ENCODE peak calls at places on chromosomes 16 and 17, in ten cellular contexts. M is CD4-positive, CD25-positive, alpha-beta regulatory T cell; L is fibroblast of the conjunctiva; E is T-helper 17 cell; A is astrocyte of the spinal cord; Q is stimulated activated CD4-positive, alpha-beta T cell treated with anti-CD3 and anti-CD28 coated beads, Interleukin-2, amount 100 ng/mL, for 24 hours; U is HuH-7.5; X is stomach; P is NCI-H460; J is CD8-positive, alpha-beta T cell. W is an unnamed sample.

GRCh38 chr17:8502100-8502499 is 66.4 kb downstream of the NDEL1 start:
- DNase-seq in M (no peak), L (no peak), E (no peak), A (no peak), Q (no peak), U (no peak), X (no peak), P (no peak), J (no peak), W (no peak)

GRCh38 chr17:59406808-59407381 is 75.4 kb downstream of the YPEL2 start:
- DNase-seq in M (no peak), L (peak), E (no peak), A (peak), Q (no peak), U (no peak), X (no peak), P (no peak), J (no peak), W (no peak)

GRCh38 chr16:19382887-19383816 is 34.5 kb upstream of the TMC5 start:
- DNase-seq in M (no peak), L (no peak), E (no peak), A (no peak), Q (no peak), U (no peak), X (peak), P (no peak), J (no peak), W (no peak)

GRCh38 chr17:3879181-3879580 is 13.7 kb downstream of the CAMKK1 start:
- DNase-seq in M (no peak), L (no peak), E (no peak), A (peak), Q (no peak), U (no peak), X (no peak), P (no peak), J (no peak), W (no peak)

GRCh38 chr16:64657316-64658011 is 464.4 kb downstream of the CDH11 start:
- DNase-seq in M (no peak), L (no peak), E (no peak), A (peak), Q (no peak), U (no peak), X (no peak), P (no peak), J (no peak), W (no peak)

GRCh38 chr16:54526916-54527315 is 240.3 kb upstream of the IRX3 start:
- DNase-seq in M (no peak), L (no peak), E (no peak), A (no peak), Q (no peak), U (no peak), X (no peak), P (no peak), J (no peak), W (no peak)

GRCh38 chr17:44326867-44327444 is 2.3 kb upstream of the SLC25A39 start:
- DNase-seq in M (peak), L (peak), E (peak), A (peak), Q (peak), U (peak), X (peak), P (peak), J (peak), W (peak)

GRCh38 chr16:14419817-14420216 is 210.2 kb downstream of the PARN start:
- DNase-seq in M (no peak), L (no peak), E (no peak), A (no peak), Q (no peak), U (no peak), X (no peak), P (no peak), J (no peak), W (no peak)

GRCh38 chr17:19978206-19978802 is 676 bp upstream of the AKAP10 start:
- DNase-seq in M (peak), L (no peak), E (peak), A (no peak), Q (peak), U (no peak), X (no peak), P (no peak), J (no peak), W (no peak)

GRCh38 chr17:61805399-61805798 is 57.9 kb downstream of the BRIP1 start:
- DNase-seq in M (no peak), L (no peak), E (no peak), A (peak), Q (no peak), U (no peak), X (no peak), P (no peak), J (no peak), W (no peak)

GRCh38 chr16:58264961-58265479 is 29.8 kb downstream of the PRSS54 start:
- DNase-seq in M (peak), L (peak), E (no peak), A (peak), Q (peak), U (no peak), X (no peak), P (peak), J (no peak), W (no peak)

GRCh38 chr16:77306050-77306616 is 106.9 kb downstream of the SYCE1L start:
- DNase-seq in M (no peak), L (no peak), E (no peak), A (peak), Q (no peak), U (no peak), X (no peak), P (no peak), J (no peak), W (no peak)

GRCh38 chr17:83053021-83053778 is 26.2 kb upstream of the METRNL start:
- DNase-seq in M (no peak), L (no peak), E (no peak), A (no peak), Q (no peak), U (no peak), X (peak), P (no peak), J (no peak), W (no peak)

GRCh38 chr16:84788968-84789371 is 30.8 kb upstream of the CRISPLD2 start:
- DNase-seq in M (no peak), L (peak), E (no peak), A (no peak), Q (no peak), U (no peak), X (no peak), P (no peak), J (no peak), W (no peak)

GRCh38 chr16:59993101-59993500 is 1259.0 kb upstream of the GOT2 start:
- DNase-seq in M (no peak), L (no peak), E (no peak), A (no peak), Q (no peak), U (no peak), X (peak), P (no peak), J (no peak), W (no peak)

GRCh38 chr17:15263206-15263579 is 1.9 kb downstream of the PMP22 start:
- DNase-seq in M (no peak), L (peak), E (no peak), A (peak), Q (no peak), U (peak), X (peak), P (peak), J (no peak), W (no peak)

GRCh38 chr17:44108440-44109311 is 14.8 kb downstream of the HDAC5 start:
- DNase-seq in M (no peak), L (peak), E (no peak), A (peak), Q (no peak), U (peak), X (peak), P (peak), J (no peak), W (no peak)

GRCh38 chr16:727291-727977 is 528 bp downstream of the HAGHL start:
- DNase-seq in M (peak), L (no peak), E (no peak), A (no peak), Q (no peak), U (no peak), X (no peak), P (no peak), J (no peak), W (no peak)

GRCh38 chr16:23496826-23497542 is 13.3 kb downstream of the GGA2 start:
- DNase-seq in M (peak), L (no peak), E (no peak), A (no peak), Q (no peak), U (no peak), X (no peak), P (no peak), J (no peak), W (no peak)

GRCh38 chr17:42797067-42798007 is 1.2 kb downstream of the COA3 start:
- DNase-seq in M (no peak), L (no peak), E (no peak), A (no peak), Q (no peak), U (no peak), X (peak), P (no peak), J (no peak), W (no peak)

GRCh38 chr17:2755941-2756724 is 6.7 kb upstream of the CCDC92B start:
- DNase-seq in M (no peak), L (no peak), E (no peak), A (no peak), Q (no peak), U (no peak), X (no peak), P (no peak), J (no peak), W (no peak)

GRCh38 chr17:7014995-7015586 is 2.7 kb downstream of the RNASEK start:
- DNase-seq in M (peak), L (no peak), E (peak), A (peak), Q (peak), U (peak), X (no peak), P (no peak), J (peak), W (peak)

GRCh38 chr16:80230328-80231117 is 310.3 kb upstream of the DYNLRB2 start:
- DNase-seq in M (no peak), L (no peak), E (no peak), A (no peak), Q (no peak), U (no peak), X (no peak), P (no peak), J (no peak), W (no peak)

GRCh38 chr16:68250951-68251350 is 5.8 kb downstream of the PLA2G15 start:
- DNase-seq in M (no peak), L (no peak), E (no peak), A (no peak), Q (no peak), U (no peak), X (no peak), P (no peak), J (no peak), W (no peak)

GRCh38 chr16:4315185-4316102 is at the start of gene GLIS2:
- DNase-seq in M (no peak), L (peak), E (no peak), A (peak), Q (peak), U (peak), X (peak), P (peak), J (no peak), W (no peak)

GRCh38 chr17:64632193-64632592 is 29.9 kb downstream of the SMURF2 start:
- DNase-seq in M (no peak), L (no peak), E (no peak), A (no peak), Q (no peak), U (no peak), X (no peak), P (no peak), J (no peak), W (no peak)

GRCh38 chr16:69706256-69706974 is 19.9 kb downstream of the NQO1 start:
- DNase-seq in M (no peak), L (no peak), E (no peak), A (no peak), Q (no peak), U (no peak), X (no peak), P (no peak), J (no peak), W (no peak)

GRCh38 chr16:12341423-12341822 is 364.9 kb downstream of the SNX29 start:
- DNase-seq in M (no peak), L (no peak), E (no peak), A (peak), Q (no peak), U (no peak), X (no peak), P (no peak), J (no peak), W (no peak)

GRCh38 chr17:8123695-8124349 is at the start of gene HES7:
- DNase-seq in M (no peak), L (no peak), E (no peak), A (no peak), Q (peak), U (peak), X (no peak), P (peak), J (no peak), W (no peak)

GRCh38 chr16:11946433-11946832 is 4.6 kb upstream of the NPIPB2 start:
- DNase-seq in M (no peak), L (no peak), E (no peak), A (no peak), Q (no peak), U (no peak), X (no peak), P (no peak), J (no peak), W (no peak)

GRCh38 chr16:86382774-86383407 is 127.4 kb upstream of the FOXF1 start:
- DNase-seq in M (no peak), L (no peak), E (no peak), A (no peak), Q (no peak), U (no peak), X (no peak), P (no peak), J (no peak), W (no peak)

GRCh38 chr16:59067207-59067606 is 333.1 kb upstream of the GOT2 start:
- DNase-seq in M (no peak), L (no peak), E (no peak), A (no peak), Q (no peak), U (no peak), X (no peak), P (no peak), J (no peak), W (no peak)

GRCh38 chr16:9402293-9402865 is 310.9 kb downstream of the HAPSTR1 start:
- DNase-seq in M (no peak), L (no peak), E (no peak), A (no peak), Q (no peak), U (no peak), X (no peak), P (no peak), J (no peak), W (no peak)

GRCh38 chr16:1674751-1675664 is 3.1 kb upstream of the JPT2 start:
- DNase-seq in M (no peak), L (no peak), E (no peak), A (peak), Q (no peak), U (no peak), X (no peak), P (no peak), J (no peak), W (no peak)

GRCh38 chr17:74497471-74497870 is 31.0 kb downstream of the CD300A start:
- DNase-seq in M (no peak), L (no peak), E (no peak), A (no peak), Q (no peak), U (no peak), X (no peak), P (no peak), J (no peak), W (no peak)

GRCh38 chr16:4306439-4307214 is 9.2 kb upstream of the GLIS2 start:
- DNase-seq in M (peak), L (no peak), E (peak), A (no peak), Q (peak), U (no peak), X (no peak), P (no peak), J (peak), W (no peak)

GRCh38 chr17:17935321-17936271 is 36.6 kb downstream of the TOM1L2 start:
- DNase-seq in M (peak), L (peak), E (no peak), A (peak), Q (no peak), U (no peak), X (no peak), P (no peak), J (no peak), W (no peak)

GRCh38 chr16:65769055-65769465 is 597.4 kb upstream of the CDH5 start:
- DNase-seq in M (no peak), L (no peak), E (no peak), A (no peak), Q (no peak), U (no peak), X (no peak), P (no peak), J (no peak), W (no peak)

GRCh38 chr17:5044630-5045029 is 9.4 kb upstream of the SLC52A1 start:
- DNase-seq in M (no peak), L (no peak), E (no peak), A (no peak), Q (no peak), U (no peak), X (no peak), P (no peak), J (no peak), W (no peak)

GRCh38 chr17:76567634-76568432 is 17.8 kb downstream of the ST6GALNAC2 start:
- DNase-seq in M (no peak), L (no peak), E (no peak), A (no peak), Q (no peak), U (no peak), X (peak), P (no peak), J (no peak), W (no peak)

W was measured in stimulated activated naive B cell treated with anti-CD40 and anti-IgM and Interleukin-4, amounts not matched to agents 10 μg/mL and 1 μg/mL and 100 μg/mL, for 72 hours.